ENCODE peak calls at places on chromosomes 6 and 20, in four cellular contexts. L is MM.1S, G is GM06990, P is HCT116. W is an unnamed sample.

GRCh38 chr6:97120511-97120910 is 162.5 kb downstream of the MMS22L start:
- DNase-seq in P (no peak), G (no peak), L (no peak), W (no peak)

GRCh38 chr20:10125757-10126156 is 91.0 kb downstream of the ANKEF1 start:
- DNase-seq in P (no peak), L (no peak), G (no peak), W (no peak)

GRCh38 chr6:4599924-4600323 is 176.3 kb upstream of the CDYL start:
- DNase-seq in L (no peak), P (peak; percentile 37), G (no peak), W (no peak)

GRCh38 chr6:12119085-12119588 is 107.0 kb downstream of the HIVEP1 start:
- DNase-seq in L (peak; percentile 94), G (peak; percentile 61), P (no peak), W (no peak)

GRCh38 chr6:41813469-41813868 is 26.0 kb downstream of the TOMM6 start:
- DNase-seq in P (no peak), L (no peak), G (no peak), W (no peak)

GRCh38 chr6:95596021-95596420 is 18.7 kb downstream of the MANEA start:
- DNase-seq in G (no peak), L (no peak), P (no peak), W (no peak)

GRCh38 chr20:49579874-49580817 is 12.2 kb upstream of the PTGIS start:
- DNase-seq in L (no peak), P (no peak), G (no peak), W (peak; percentile 18)

GRCh38 chr6:111685506-111685905 is 79.8 kb upstream of the TRAF3IP2 start:
- DNase-seq in L (no peak), G (no peak), P (no peak), W (no peak)

GRCh38 chr6:49939993-49940498 is 23.9 kb downstream of the DEFB114 start:
- DNase-seq in L (no peak), P (no peak), G (no peak), W (no peak)

GRCh38 chr6:27726620-27727023 is 185.6 kb downstream of the OR2B2 start:
- DNase-seq in P (peak; percentile 44), L (no peak), G (no peak), W (no peak)

GRCh38 chr6:117326396-117326795 is 61.0 kb downstream of the VGLL2 start:
- DNase-seq in P (no peak), L (no peak), G (no peak), W (no peak)

GRCh38 chr20:36154696-36155628 is at the start of gene EPB41L1:
- DNase-seq in P (no peak), L (no peak), G (no peak), W (no peak)

GRCh38 chr6:7106752-7107577 is 796 bp upstream of the RREB1 start:
- DNase-seq in P (no peak), G (peak; percentile 69), L (no peak), W (peak; percentile 59)

GRCh38 chr6:125307150-125307838 is 5.5 kb upstream of the HDDC2 start:
- DNase-seq in G (no peak), L (no peak), P (no peak), W (no peak)

GRCh38 chr6:34974249-34974642 is 85.2 kb downstream of the ANKS1A start:
- DNase-seq in L (no peak), G (no peak), P (no peak), W (no peak)

GRCh38 chr6:34970487-34970886 is 81.4 kb downstream of the ANKS1A start:
- DNase-seq in L (no peak), P (no peak), G (no peak), W (no peak)

GRCh38 chr6:34969662-34970265 is 80.7 kb downstream of the ANKS1A start:
- DNase-seq in G (no peak), L (no peak), P (no peak), W (no peak)

GRCh38 chr6:34970962-34971361 is 81.9 kb downstream of the ANKS1A start:
- DNase-seq in L (no peak), P (no peak), G (no peak), W (no peak)

DNA sequence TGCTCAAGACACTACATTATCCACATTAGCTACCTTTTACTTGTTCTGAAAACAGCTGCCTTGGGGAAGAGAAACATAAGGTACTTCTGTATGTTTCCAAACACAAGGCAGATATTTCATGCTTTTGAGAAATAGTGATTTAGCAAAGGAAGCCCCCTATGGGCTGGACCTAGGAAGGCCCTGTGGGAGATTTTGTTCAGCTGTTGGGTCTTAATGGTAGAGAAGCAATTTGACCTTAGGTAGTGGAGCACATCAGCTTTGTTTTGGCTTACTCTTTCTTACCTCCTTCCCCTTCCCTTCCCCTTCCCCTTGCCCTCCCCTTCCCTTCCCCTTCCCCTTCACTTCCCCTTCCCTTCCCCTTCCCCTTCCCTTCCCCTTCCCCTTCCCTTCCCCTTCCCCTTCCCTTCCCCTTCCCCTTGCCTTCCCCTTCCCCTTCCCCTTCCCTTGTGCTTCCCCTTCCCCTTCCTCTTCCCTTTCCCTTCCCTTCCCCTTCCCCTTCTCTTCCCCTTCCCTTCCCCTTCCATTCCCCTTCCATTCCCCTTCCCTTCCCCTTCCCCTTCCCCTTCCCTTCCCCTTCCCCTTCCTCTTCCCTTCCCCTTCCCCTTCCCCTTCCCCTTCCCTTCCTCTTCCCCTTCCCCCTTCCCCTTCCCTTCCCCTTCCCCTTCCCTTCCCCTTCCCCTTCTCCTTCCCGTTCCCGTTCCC is 84.6 kb downstream of the ANKS1A start:
- DNase-seq in G (no peak), L (no peak), P (no peak), W (no peak)
- TF ChIP-seq CTCF in G (peak; percentile 7), L (peak; percentile 21), P (no peak), W (no peak)

GRCh38 chr6:165443462-165443861 is 134.1 kb upstream of the C6orf118 start:
- DNase-seq in G (no peak), P (no peak), L (no peak), W (no peak)

GRCh38 chr6:165441176-165441575 is 131.8 kb upstream of the C6orf118 start:
- DNase-seq in L (no peak), P (no peak), G (no peak), W (no peak)

DNA sequence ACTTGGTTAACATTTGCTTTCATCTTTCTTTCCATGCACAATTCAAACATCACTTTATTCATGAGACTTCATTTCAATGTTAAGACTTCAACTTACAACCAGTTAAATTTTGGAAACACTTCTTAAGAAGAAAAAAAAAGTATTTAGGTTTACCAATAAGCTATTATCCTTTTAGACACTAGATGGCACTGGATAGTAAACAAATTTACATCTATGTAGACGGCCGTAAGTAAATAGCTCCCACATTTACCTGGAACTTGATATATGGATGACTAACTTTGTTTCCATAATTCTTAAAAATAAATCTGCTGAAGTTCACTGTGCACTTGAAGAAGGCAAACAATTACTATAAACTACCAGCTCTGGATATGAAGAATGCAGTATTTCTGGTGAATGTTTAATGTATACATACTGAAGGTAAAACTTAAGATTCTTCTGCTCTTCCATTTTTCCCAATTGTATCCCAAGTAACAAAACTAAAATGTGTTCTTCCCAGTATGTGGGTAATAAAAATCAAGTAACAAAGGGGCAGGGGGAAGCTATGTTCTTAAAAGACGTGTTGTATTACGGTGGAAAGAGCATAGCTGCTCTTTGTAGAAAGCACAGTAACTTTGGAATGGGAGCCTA is 130.6 kb upstream of the C6orf118 start:
- DNase-seq in L (peak; percentile 19), P (peak; percentile 34), G (peak; percentile 7), W (no peak)
- TF ChIP-seq CTCF in L (peak; percentile 45), P (peak; percentile 49), G (peak; percentile 33), W (peak; percentile 12)

DNA sequence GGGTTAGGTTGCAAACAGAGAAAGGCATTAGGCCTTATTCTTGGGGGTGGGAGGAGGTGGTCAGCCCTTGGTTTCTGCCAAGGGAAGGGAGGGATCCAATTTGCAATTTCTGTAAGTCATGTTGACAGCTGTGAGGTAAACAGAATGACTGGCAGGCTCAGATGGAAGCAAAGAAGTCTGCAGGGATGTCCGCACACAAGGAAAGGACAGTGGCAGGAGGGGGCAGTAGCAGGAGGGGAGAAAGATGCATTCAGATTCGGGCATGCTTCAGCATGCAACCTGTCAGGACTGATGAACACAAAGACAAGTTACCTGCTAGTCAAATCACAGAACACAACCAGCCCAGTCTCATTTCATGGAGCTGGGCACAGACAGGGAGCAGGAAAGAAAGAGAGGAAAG is 217.9 kb upstream of the FOXA2 start:
- DNase-seq in G (no peak), L (no peak), P (no peak), W (no peak)
- TF ChIP-seq CTCF in G (no peak), L (no peak), P (no peak), W (no peak)

DNA sequence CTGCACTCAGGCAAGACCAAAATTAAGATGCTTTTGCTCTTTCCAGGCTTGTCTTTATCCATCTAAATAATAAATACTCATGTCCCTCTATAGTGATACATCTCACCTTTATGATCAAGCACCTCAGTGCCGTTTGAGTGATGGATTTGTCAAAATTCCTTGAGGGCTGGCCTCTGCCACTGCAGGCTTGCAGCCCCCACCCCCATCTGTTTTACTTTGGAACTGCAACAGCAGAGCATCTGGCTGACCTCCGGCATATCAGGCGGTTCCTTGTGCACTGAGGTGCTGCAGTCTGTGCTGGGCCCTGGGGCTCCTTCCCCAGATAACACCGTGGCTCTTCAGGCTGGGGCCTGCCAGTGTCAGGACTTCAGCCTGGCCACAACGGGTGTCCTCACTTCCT is 386.9 kb downstream of the CDH26 start:
- DNase-seq in P (no peak), L (no peak), G (no peak), W (no peak)
- TF ChIP-seq CTCF in P (no peak), L (no peak), G (no peak), W (no peak)

GRCh38 chr20:61682114-61682997 is 383.3 kb downstream of the TAF4 start:
- DNase-seq in L (no peak), G (no peak), P (no peak), W (no peak)

GRCh38 chr20:61684583-61685235 is 381.0 kb downstream of the TAF4 start:
- DNase-seq in L (no peak), G (no peak), P (no peak), W (no peak)

GRCh38 chr20:61684136-61684535 is 381.5 kb downstream of the TAF4 start:
- DNase-seq in L (no peak), G (no peak), P (no peak), W (no peak)

GRCh38 chr20:61682998-61683681 is 382.5 kb downstream of the TAF4 start:
- DNase-seq in P (no peak), G (no peak), L (no peak), W (no peak)

GRCh38 chr20:61683721-61684120 is 382.0 kb downstream of the TAF4 start:
- DNase-seq in G (no peak), P (no peak), L (no peak), W (no peak)
- TF ChIP-seq CTCF in G (no peak), P (no peak), L (no peak), W (no peak)